ENCODE peak calls at places on chromosomes 16 and 17, in six cellular contexts. C, V, Q, Y, D and B are unnamed samples.
A peak's percentile ranks its signal among the peaks of the same experiment; 100 is the strongest.

GRCh38 chr16:85733155-85733838 is 17.6 kb downstream of the C16orf74 start:
- DNase-seq in Y (no peak), C (no peak), D (no peak), V (no peak), Q (peak; percentile 73), B (no peak)

GRCh38 chr16:68166264-68166663 is 69.7 kb downstream of the ESRP2 start:
- DNase-seq in Y (no peak), C (no peak), Q (no peak), D (no peak), V (no peak), B (no peak)

GRCh38 chr17:35898283-35899070 is 18.3 kb upstream of the CCL5 start:
- DNase-seq in D (no peak), V (no peak), Y (no peak), C (peak; percentile 82), Q (no peak), B (peak; percentile 55)

GRCh38 chr16:30523768-30524574 is 2.4 kb downstream of the ZNF768 start:
- DNase-seq in Q (peak; percentile 70), V (no peak), Y (peak; percentile 51), C (no peak), D (no peak), B (no peak)

GRCh38 chr16:1914084-1914608 is 4.1 kb downstream of the HS3ST6 start:
- DNase-seq in V (no peak), Y (no peak), D (no peak), C (no peak), Q (no peak), B (no peak)

GRCh38 chr17:30449480-30449879 is 27.7 kb upstream of the GOSR1 start:
- DNase-seq in Y (peak; percentile 55), D (no peak), V (no peak), C (no peak), Q (no peak), B (no peak)

GRCh38 chr16:89599451-89599858 is 14.0 kb upstream of the DPEP1 start:
- DNase-seq in Q (no peak), V (peak; percentile 69), Y (no peak), C (no peak), D (no peak), B (no peak)

GRCh38 chr17:61755078-61755477 is 108.2 kb downstream of the BRIP1 start:
- DNase-seq in V (no peak), Y (no peak), C (no peak), Q (no peak), D (no peak), B (no peak)

GRCh38 chr17:41678907-41679739 is 9.6 kb upstream of the EIF1 start:
- DNase-seq in Q (peak; percentile 12), C (no peak), V (no peak), D (no peak), Y (no peak), B (no peak)

GRCh38 chr17:12918132-12918531 is 99.7 kb downstream of the ELAC2 start:
- DNase-seq in Y (no peak), V (no peak), D (no peak), Q (no peak), C (no peak), B (no peak)

GRCh38 chr17:33875973-33876372 is 379.1 kb upstream of the CCL2 start:
- DNase-seq in V (no peak), Y (no peak), D (no peak), Q (no peak), C (no peak), B (no peak)

GRCh38 chr16:66521951-66522771 is 27.8 kb downstream of the TK2 start:
- DNase-seq in V (no peak), D (no peak), C (peak; percentile 79), Q (no peak), Y (no peak), B (peak; percentile 84)

GRCh38 chr16:1941924-1942809 is 832 bp downstream of the MSRB1 start:
- DNase-seq in V (no peak), Y (no peak), C (no peak), D (no peak), Q (no peak), B (peak; percentile 60)

GRCh38 chr17:48241131-48241591 is 133.6 kb downstream of the SNX11 start:
- DNase-seq in Q (peak; percentile 56), C (no peak), D (peak; percentile 15), V (no peak), Y (no peak), B (no peak)

GRCh38 chr16:79542196-79542859 is 58.2 kb downstream of the MAF start:
- DNase-seq in V (no peak), C (peak; percentile 83), D (no peak), Q (peak; percentile 83), Y (no peak), B (no peak)

GRCh38 chr16:89904606-89905510 is 13.8 kb upstream of the MC1R start:
- DNase-seq in C (no peak), Y (no peak), V (no peak), D (no peak), Q (peak; percentile 56), B (no peak)

GRCh38 chr16:84768061-84768797 is 51.6 kb upstream of the CRISPLD2 start:
- DNase-seq in V (no peak), D (no peak), Y (no peak), C (no peak), Q (no peak), B (no peak)

GRCh38 chr16:84648595-84649510 is 542 bp downstream of the KLHL36 start:
- DNase-seq in V (peak; percentile 56), D (peak; percentile 36), C (peak; percentile 78), Y (peak; percentile 70), Q (peak; percentile 65), B (peak; percentile 79)

GRCh38 chr16:55324491-55325447 is 766 bp downstream of the IRX6 start:
- DNase-seq in Y (no peak), D (no peak), Q (no peak), C (no peak), V (no peak), B (no peak)

GRCh38 chr17:72530409-72530808 is 409.6 kb downstream of the SOX9 start:
- DNase-seq in D (no peak), Q (no peak), Y (no peak), C (no peak), V (no peak), B (no peak)

GRCh38 chr16:78249056-78249455 is 149.6 kb downstream of the WWOX start:
- DNase-seq in C (peak; percentile 87), Q (no peak), D (no peak), Y (no peak), V (peak; percentile 53), B (peak; percentile 70)

GRCh38 chr16:67475051-67475450 is 5.9 kb downstream of the ATP6V0D1 start:
- DNase-seq in Y (no peak), C (no peak), D (no peak), Q (no peak), V (no peak), B (no peak)

GRCh38 chr17:39653662-39654331 is 11.4 kb upstream of the TCAP start:
- DNase-seq in V (peak; percentile 70), C (no peak), Y (peak; percentile 57), D (no peak), Q (peak; percentile 84), B (peak; percentile 80)

GRCh38 chr16:88342491-88342890 is 40.3 kb upstream of the ZNF469 start:
- DNase-seq in Q (peak; percentile 34), C (peak; percentile 36), Y (no peak), D (no peak), V (no peak), B (peak; percentile 39)

GRCh38 chr17:8909621-8910292 is 42.3 kb upstream of the PIK3R6 start:
- DNase-seq in V (no peak), C (no peak), D (no peak), Y (no peak), Q (no peak), B (no peak)
- H3K27me3 ChIP-seq in V (peaks cover 10% of the 10 kb centered on the region), C (no peaks in the 10 kb centered on the region), D (no peaks in the 10 kb centered on the region), Y (no peaks in the 10 kb centered on the region), Q (peaks cover 3% of the 10 kb centered on the region), B (peaks cover 19% of the 10 kb centered on the region)

DNA sequence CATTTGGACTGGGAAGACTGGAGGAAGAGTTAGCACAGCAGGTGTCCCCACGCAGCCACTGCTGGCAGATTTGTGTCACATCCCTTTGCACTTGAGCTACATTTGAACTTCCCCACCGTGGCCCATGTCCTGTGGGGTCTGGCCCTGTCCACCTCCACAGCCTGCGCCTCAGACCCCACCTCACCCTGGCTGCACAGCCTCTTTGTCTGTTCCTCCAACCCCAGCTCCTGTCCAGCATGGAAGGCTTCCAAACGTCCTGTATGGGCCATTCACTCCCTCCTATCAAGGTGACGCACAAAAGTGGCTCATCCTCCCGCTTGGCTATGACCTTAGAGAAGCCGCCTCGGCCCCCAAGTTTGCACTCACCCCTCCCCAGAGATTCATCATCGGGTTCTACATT is 200.6 kb downstream of the FOXL1 start:
- DNase-seq in Q (no peak), V (no peak), Y (no peak), D (no peak), C (no peak), B (no peak)
- H3K27ac ChIP-seq in Q (no peak overlapping the region), V (no peak overlapping the region), Y (no peak overlapping the region), D (no peak overlapping the region), C (no peak overlapping the region), B (no peak overlapping the region)

DNA sequence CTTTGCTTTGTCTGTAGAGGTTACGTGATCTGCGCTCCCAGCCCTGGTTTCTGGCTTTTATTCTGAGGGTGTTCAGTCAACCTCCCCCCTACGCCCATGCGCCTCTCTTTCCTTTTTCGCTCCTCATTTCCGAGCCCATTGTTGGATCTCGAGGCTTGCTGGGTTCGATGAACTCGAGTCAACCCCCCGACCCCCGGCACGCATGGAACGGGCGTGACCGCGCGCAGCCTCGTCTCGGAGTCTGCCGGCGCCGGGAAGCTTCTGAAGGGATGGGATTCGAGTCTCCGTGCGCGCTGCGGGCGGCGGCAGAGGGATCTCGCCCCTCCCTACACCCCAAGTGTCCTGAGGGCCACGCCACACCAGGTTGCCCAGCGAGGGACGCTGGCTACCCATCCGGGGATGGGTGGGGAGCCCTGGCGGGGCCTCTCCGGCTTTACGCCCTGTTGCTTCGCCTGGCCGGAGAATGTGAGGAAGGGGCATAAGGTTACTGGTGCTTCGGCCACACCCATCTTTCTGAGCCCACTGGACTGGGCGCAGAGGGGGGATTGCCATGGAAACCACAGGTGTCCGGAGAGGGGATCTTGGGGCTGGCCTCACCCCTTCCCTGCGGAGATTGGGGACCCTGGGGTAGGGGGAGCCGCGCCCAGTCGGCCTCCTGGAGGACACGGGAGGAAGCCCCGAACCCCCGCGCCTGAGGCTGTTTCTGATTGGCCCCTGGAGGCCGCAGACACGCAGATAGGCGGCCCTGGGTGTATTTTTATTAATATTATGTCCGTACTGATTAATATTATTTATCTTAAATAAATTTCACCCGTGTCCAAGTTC is 1.8 kb downstream of the MAPT start:
- DNase-seq in D (no peak), V (no peak), C (no peak), Y (no peak), Q (peak; percentile 60), B (no peak)
- H3K27me3 ChIP-seq in D (peaks cover 15% of the 10 kb centered on the region), V (peaks cover 71% of the 10 kb centered on the region), C (peaks cover 5% of the 10 kb centered on the region), Y (no peaks in the 10 kb centered on the region), Q (no peaks in the 10 kb centered on the region), B (peaks cover 49% of the 10 kb centered on the region)

DNA sequence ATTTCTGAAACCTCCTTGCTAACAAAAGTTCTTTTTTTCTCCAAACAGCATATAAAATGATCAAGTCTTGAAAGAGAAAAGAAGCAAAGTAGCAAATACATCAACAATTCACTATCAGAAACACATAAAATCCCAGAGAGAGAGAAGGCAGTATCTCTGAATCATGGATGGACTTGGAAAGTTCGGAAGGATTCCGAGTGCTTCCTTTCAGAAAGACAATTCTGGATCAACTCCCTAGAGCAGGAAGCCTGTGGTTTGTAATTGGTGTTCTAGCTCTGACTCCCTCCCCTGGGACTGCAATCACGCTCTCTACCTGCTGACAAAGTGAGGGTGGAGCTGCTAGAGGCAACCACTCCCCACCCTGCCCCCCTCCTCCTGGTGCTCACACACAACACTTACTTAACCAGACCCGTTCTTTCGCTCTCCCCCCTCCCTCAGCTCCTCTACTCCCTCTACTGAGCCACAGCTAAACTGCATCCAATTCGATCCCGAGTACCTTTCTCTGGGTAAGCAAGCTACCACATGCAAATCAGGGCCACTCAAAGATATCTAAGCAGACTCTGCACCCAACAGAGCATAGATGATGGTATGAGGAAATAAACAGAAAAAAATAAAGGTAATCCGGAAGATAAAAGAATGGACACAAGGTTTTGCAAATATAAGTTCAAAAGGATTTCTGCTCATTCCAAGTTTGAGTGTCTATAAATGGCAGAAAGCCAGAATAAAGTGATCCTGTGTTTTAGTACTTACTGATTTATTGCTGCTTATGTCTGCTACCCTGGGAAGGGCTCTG is at the start of gene RNF43:
- DNase-seq in D (peak; percentile 92), C (peak; percentile 96), Q (peak; percentile 81), Y (peak; percentile 81), V (peak; percentile 95), B (peak; percentile 95)
- H3K27ac ChIP-seq in D (peak within 1 kb of the TSS; percentile 71), C (peak within 1 kb of the TSS; percentile 74), Q (no peak within 1 kb of the TSS), Y (peak within 1 kb of the TSS; percentile 20), V (peak within 1 kb of the TSS; percentile 41), B (peak within 1 kb of the TSS; percentile 77)